ENCODE peak calls at places on chromosomes 12 and 14, in six cellular contexts. W is GM06990; L is ovary; G is NCI-H2107; I is effector CD4-positive, alpha-beta T cell; E is HTR-8/SVneo. U is an unnamed sample.

GRCh38 chr12:3753549-3754284 is 808 bp upstream of the CRACR2A start:
- DNase-seq in W (no peak), L (peak), G (no peak), I (no peak), E (no peak), U (no peak)

GRCh38 chr14:100156776-100157175 is 2.7 kb downstream of the DEGS2 start:
- DNase-seq in W (no peak), L (no peak), G (no peak), I (no peak), E (no peak), U (no peak)

GRCh38 chr12:122668268-122668667 is 34.9 kb downstream of the HCAR2 start:
- DNase-seq in W (peak), L (no peak), G (no peak), I (no peak), E (no peak), U (no peak)

GRCh38 chr12:52691076-52691764 is 11.0 kb upstream of the KRT1 start:
- DNase-seq in W (no peak), L (no peak), G (no peak), I (peak), E (no peak), U (no peak)

GRCh38 chr12:58025431-58025830 is 84.1 kb downstream of the ATP23 start:
- DNase-seq in W (no peak), L (no peak), G (no peak), I (no peak), E (no peak), U (no peak)

GRCh38 chr14:76706811-76707210 is 54.5 kb upstream of the VASH1 start:
- DNase-seq in W (no peak), L (no peak), G (no peak), I (no peak), E (no peak), U (no peak)

GRCh38 chr12:40622246-40622838 is 69.9 kb upstream of the CNTN1 start:
- DNase-seq in W (peak), L (peak), G (peak), I (peak), E (no peak), U (peak)

GRCh38 chr12:109767456-109767855 is 53.8 kb downstream of the FAM222A start:
- DNase-seq in W (no peak), L (no peak), G (peak), I (no peak), E (no peak), U (no peak)

GRCh38 chr14:64438181-64438839 is 27.0 kb upstream of the AKAP5 start:
- DNase-seq in W (no peak), L (no peak), G (no peak), I (no peak), E (peak), U (no peak)

GRCh38 chr12:15636060-15636890 is 152.9 kb downstream of the EPS8 start:
- DNase-seq in W (no peak), L (no peak), G (no peak), I (no peak), E (no peak), U (no peak)

GRCh38 chr12:47843226-47843980 is 23.7 kb upstream of the HDAC7 start:
- DNase-seq in W (no peak), L (no peak), G (no peak), I (no peak), E (no peak), U (no peak)

GRCh38 chr12:124392271-124392990 is 97.5 kb downstream of the RFLNA start:
- DNase-seq in W (peak), L (peak), G (peak), I (no peak), E (no peak), U (peak)

GRCh38 chr12:51922762-51923505 is 15.6 kb downstream of the ACVRL1 start:
- DNase-seq in W (no peak), L (no peak), G (no peak), I (no peak), E (no peak), U (no peak)

GRCh38 chr14:50303744-50304471 is 8.1 kb downstream of the L2HGDH start:
- DNase-seq in W (no peak), L (no peak), G (no peak), I (no peak), E (no peak), U (no peak)

GRCh38 chr12:49664591-49665146 is 41.3 kb downstream of the PRPF40B start:
- DNase-seq in W (peak), L (no peak), G (no peak), I (no peak), E (peak), U (peak)

GRCh38 chr14:105026033-105026785 is 5.3 kb upstream of the CDCA4 start:
- DNase-seq in W (peak), L (no peak), G (no peak), I (no peak), E (peak), U (peak)

GRCh38 chr14:55398679-55399078 is 13.0 kb downstream of the ATG14 start:
- DNase-seq in W (no peak), L (peak), G (no peak), I (no peak), E (peak), U (no peak)

GRCh38 chr12:42686514-42687172 is 97.1 kb upstream of the PRICKLE1 start:
- DNase-seq in W (no peak), L (no peak), G (no peak), I (no peak), E (no peak), U (no peak)

GRCh38 chr12:2378835-2379330 is 326.1 kb downstream of the CACNA1C start:
- DNase-seq in W (peak), L (no peak), G (no peak), I (no peak), E (no peak), U (no peak)

GRCh38 chr14:37709419-37710195 is 114.2 kb downstream of the TTC6 start:
- DNase-seq in W (no peak), L (no peak), G (no peak), I (no peak), E (no peak), U (no peak)

GRCh38 chr12:124661382-124661781 is 94.0 kb upstream of the NCOR2 start:
- DNase-seq in W (no peak), L (no peak), G (no peak), I (no peak), E (no peak), U (no peak)

GRCh38 chr12:39503445-39503844 is 60.5 kb upstream of the KIF21A start:
- DNase-seq in W (no peak), L (no peak), G (no peak), I (no peak), E (peak), U (no peak)

GRCh38 chr14:85599939-85600338 is 70.0 kb downstream of the FLRT2 start:
- DNase-seq in W (no peak), L (no peak), G (no peak), I (no peak), E (no peak), U (no peak)

GRCh38 chr14:56759633-56760032 is 50.6 kb downstream of the OTX2 start:
- DNase-seq in W (no peak), L (no peak), G (peak), I (no peak), E (no peak), U (no peak)

GRCh38 chr12:127773520-127773919 is 493.4 kb upstream of the TMEM132C start:
- DNase-seq in W (no peak), L (no peak), G (no peak), I (no peak), E (no peak), U (no peak)

GRCh38 chr14:38125484-38125912 is 82.2 kb upstream of the SSTR1 start:
- DNase-seq in W (no peak), L (no peak), G (no peak), I (no peak), E (no peak), U (no peak)

GRCh38 chr12:106953352-106954260 is 2.1 kb upstream of the TMEM263 start:
- DNase-seq in W (no peak), L (no peak), G (no peak), I (no peak), E (peak), U (no peak)

GRCh38 chr12:79367016-79367575 is 323.7 kb downstream of the PAWR start:
- DNase-seq in W (no peak), L (no peak), G (no peak), I (no peak), E (no peak), U (no peak)

GRCh38 chr14:49550284-49551184 is 35.6 kb downstream of the RPS29 start:
- DNase-seq in W (no peak), L (no peak), G (no peak), I (no peak), E (peak), U (no peak)

GRCh38 chr14:97281741-97282140 is 484.6 kb downstream of the VRK1 start:
- DNase-seq in W (no peak), L (no peak), G (no peak), I (no peak), E (no peak), U (no peak)

GRCh38 chr12:115491851-115492250 is 785.6 kb downstream of the MED13L start:
- DNase-seq in W (no peak), L (no peak), G (no peak), I (no peak), E (no peak), U (no peak)

GRCh38 chr12:132853285-132854092 is 24.8 kb upstream of the GOLGA3 start:
- DNase-seq in W (no peak), L (no peak), G (no peak), I (no peak), E (no peak), U (no peak)

GRCh38 chr12:112148031-112148513 is 22.7 kb downstream of the TRAFD1 start:
- DNase-seq in W (no peak), L (no peak), G (no peak), I (no peak), E (peak), U (no peak)

GRCh38 chr12:97639702-97640101 is 177.1 kb downstream of the RMST start:
- DNase-seq in W (no peak), L (no peak), G (no peak), I (no peak), E (no peak), U (no peak)